ENCODE peak calls at places on chromosomes 7 and 10, in nine cellular contexts. I, Q, V, E, H, F, T, U and R are unnamed samples.

GRCh38 chr7:47586925-47587324 is 5.0 kb upstream of the TNS3 start:
- DNase-seq in U (peak), H (no peak), Q (no peak), V (no peak), T (no peak), F (no peak), E (no peak), I (no peak), R (no peak)

GRCh38 chr10:104342941-104343411 is 4.7 kb upstream of the ITPRIP start:
- DNase-seq in Q (no peak), U (no peak), V (no peak), H (no peak), F (peak), E (no peak), I (no peak), T (no peak), R (no peak)

GRCh38 chr7:123242467-123243097 is 42.8 kb upstream of the SLC13A1 start:
- DNase-seq in T (no peak), Q (no peak), F (no peak), E (no peak), I (no peak), H (no peak), V (no peak), U (peak), R (peak)

GRCh38 chr7:114648680-114649079 is 234.1 kb downstream of the FOXP2 start:
- DNase-seq in E (no peak), U (peak), V (no peak), F (no peak), H (no peak), I (no peak), T (no peak), Q (no peak), R (no peak)

GRCh38 chr7:26691886-26692285 is 172.5 kb downstream of the SKAP2 start:
- DNase-seq in E (no peak), U (no peak), Q (peak), I (no peak), V (no peak), T (no peak), H (no peak), F (no peak), R (no peak)

GRCh38 chr10:125911990-125912389 is 15.6 kb downstream of the FANK1 start:
- DNase-seq in E (no peak), T (no peak), Q (no peak), U (peak), I (no peak), H (no peak), F (no peak), V (no peak), R (peak)

GRCh38 chr7:47690902-47691558 is 109.1 kb upstream of the TNS3 start:
- DNase-seq in E (no peak), T (peak), Q (no peak), F (peak), H (no peak), U (no peak), I (no peak), V (no peak), R (no peak)

GRCh38 chr10:43926371-43926770 is 277.7 kb upstream of the ZNF32 start:
- DNase-seq in I (no peak), V (no peak), U (no peak), E (no peak), Q (no peak), F (no peak), T (no peak), H (no peak), R (no peak)

GRCh38 chr7:145557805-145558204 is 558.8 kb upstream of the CNTNAP2 start:
- DNase-seq in F (no peak), T (no peak), Q (no peak), U (no peak), H (no peak), V (no peak), I (no peak), E (no peak), R (no peak)

GRCh38 chr10:104336829-104337526 is 1.3 kb downstream of the ITPRIP start:
- DNase-seq in F (peak), I (no peak), H (no peak), U (no peak), V (no peak), E (no peak), Q (no peak), T (peak), R (no peak)

GRCh38 chr7:371119-371778 is 81.3 kb downstream of the FOXL3 start:
- DNase-seq in Q (no peak), U (no peak), F (no peak), T (no peak), E (peak), H (peak), V (no peak), I (no peak), R (peak)

GRCh38 chr7:13560441-13560840 is 429.0 kb downstream of the ETV1 start:
- DNase-seq in I (no peak), H (no peak), U (no peak), Q (no peak), T (peak), E (no peak), V (no peak), F (peak), R (no peak)

GRCh38 chr10:796233-796632 is 106.8 kb upstream of the DIP2C start:
- DNase-seq in E (no peak), Q (no peak), T (no peak), F (no peak), I (no peak), U (no peak), V (no peak), H (no peak), R (no peak)

GRCh38 chr10:103695584-103696005 is 159.8 kb downstream of the SH3PXD2A start:
- DNase-seq in F (peak), V (no peak), E (no peak), U (no peak), T (peak), H (no peak), Q (no peak), I (no peak), R (no peak)

GRCh38 chr10:114363745-114364460 is 40.4 kb downstream of the AFAP1L2 start:
- DNase-seq in Q (no peak), E (no peak), H (no peak), T (no peak), F (no peak), U (no peak), V (no peak), I (no peak), R (no peak)

GRCh38 chr10:9814285-9814866 is 1203.3 kb upstream of the CELF2 start:
- DNase-seq in Q (no peak), T (peak), F (peak), H (no peak), I (no peak), V (no peak), U (no peak), E (no peak), R (no peak)

GRCh38 chr10:73494877-73495225 is 973 bp downstream of the PPP3CB start:
- DNase-seq in F (peak), H (no peak), E (no peak), Q (no peak), U (no peak), I (no peak), T (no peak), V (no peak), R (no peak)

GRCh38 chr7:117793496-117793895 is 79.7 kb downstream of the CTTNBP2 start:
- DNase-seq in T (no peak), U (no peak), I (no peak), F (no peak), V (no peak), H (no peak), Q (no peak), E (no peak), R (no peak)